ENCODE peak calls at places on chromosome 14, in seven cellular contexts. One of them, this sample, is unnamed.

GRCh38 chr14:102817318-102817717 is 40.1 kb downstream of the TRAF3 start:
- DNase-seq in progenitor cell of endocrine pancreas: no peak
- DNase-seq in smooth muscle cell of the brain vasculature: no peak
- DNase-seq in T47D: no peak
- DNase-seq in NCI-H1694 treated with DMSO at 0.1 percent for 48 hours: no peak
- DNase-seq in stimulated activated CD4-positive, alpha-beta T cell treated with anti-CD3 and anti-CD28 coated beads, Interleukin-4, amount 100 ng/mL, for 1 hour: no peak
- DNase-seq in skeletal muscle cell: no peak
- DNase-seq in this sample: no peak

GRCh38 chr14:24279301-24280186 is 8.1 kb upstream of the RABGGTA start:
- DNase-seq in progenitor cell of endocrine pancreas: no peak
- DNase-seq in smooth muscle cell of the brain vasculature: no peak
- DNase-seq in T47D: no peak
- DNase-seq in NCI-H1694 treated with DMSO at 0.1 percent for 48 hours: peak
- DNase-seq in stimulated activated CD4-positive, alpha-beta T cell treated with anti-CD3 and anti-CD28 coated beads, Interleukin-4, amount 100 ng/mL, for 1 hour: peak
- DNase-seq in skeletal muscle cell: no peak
- DNase-seq in this sample: no peak

GRCh38 chr14:25041898-25042297 is 8.0 kb downstream of the STXBP6 start:
- DNase-seq in progenitor cell of endocrine pancreas: no peak
- DNase-seq in smooth muscle cell of the brain vasculature: no peak
- DNase-seq in T47D: no peak
- DNase-seq in NCI-H1694 treated with DMSO at 0.1 percent for 48 hours: no peak
- DNase-seq in stimulated activated CD4-positive, alpha-beta T cell treated with anti-CD3 and anti-CD28 coated beads, Interleukin-4, amount 100 ng/mL, for 1 hour: no peak
- DNase-seq in skeletal muscle cell: no peak
- DNase-seq in this sample: no peak

GRCh38 chr14:92630367-92630766 is 116.8 kb downstream of the RIN3 start:
- DNase-seq in progenitor cell of endocrine pancreas: no peak
- DNase-seq in smooth muscle cell of the brain vasculature: no peak
- DNase-seq in T47D: no peak
- DNase-seq in NCI-H1694 treated with DMSO at 0.1 percent for 48 hours: no peak
- DNase-seq in stimulated activated CD4-positive, alpha-beta T cell treated with anti-CD3 and anti-CD28 coated beads, Interleukin-4, amount 100 ng/mL, for 1 hour: no peak
- DNase-seq in skeletal muscle cell: no peak
- DNase-seq in this sample: no peak

GRCh38 chr14:92254786-92255185 is 68.2 kb upstream of the SLC24A4 start:
- DNase-seq in progenitor cell of endocrine pancreas: no peak
- DNase-seq in smooth muscle cell of the brain vasculature: no peak
- DNase-seq in T47D: no peak
- DNase-seq in NCI-H1694 treated with DMSO at 0.1 percent for 48 hours: no peak
- DNase-seq in stimulated activated CD4-positive, alpha-beta T cell treated with anti-CD3 and anti-CD28 coated beads, Interleukin-4, amount 100 ng/mL, for 1 hour: no peak
- DNase-seq in skeletal muscle cell: peak
- DNase-seq in this sample: no peak

GRCh38 chr14:66003082-66003740 is 483.0 kb upstream of the CCDC196 start:
- DNase-seq in progenitor cell of endocrine pancreas: no peak
- DNase-seq in smooth muscle cell of the brain vasculature: no peak
- DNase-seq in T47D: no peak
- DNase-seq in NCI-H1694 treated with DMSO at 0.1 percent for 48 hours: no peak
- DNase-seq in stimulated activated CD4-positive, alpha-beta T cell treated with anti-CD3 and anti-CD28 coated beads, Interleukin-4, amount 100 ng/mL, for 1 hour: no peak
- DNase-seq in skeletal muscle cell: no peak
- DNase-seq in this sample: no peak

GRCh38 chr14:52315355-52315718 is 1.2 kb downstream of the PTGER2 start:
- DNase-seq in progenitor cell of endocrine pancreas: no peak
- DNase-seq in smooth muscle cell of the brain vasculature: no peak
- DNase-seq in T47D: no peak
- DNase-seq in NCI-H1694 treated with DMSO at 0.1 percent for 48 hours: no peak
- DNase-seq in stimulated activated CD4-positive, alpha-beta T cell treated with anti-CD3 and anti-CD28 coated beads, Interleukin-4, amount 100 ng/mL, for 1 hour: no peak
- DNase-seq in skeletal muscle cell: no peak
- DNase-seq in this sample: no peak

GRCh38 chr14:29741909-29742401 is 185.7 kb downstream of the PRKD1 start:
- DNase-seq in progenitor cell of endocrine pancreas: no peak
- DNase-seq in smooth muscle cell of the brain vasculature: no peak
- DNase-seq in T47D: no peak
- DNase-seq in NCI-H1694 treated with DMSO at 0.1 percent for 48 hours: peak
- DNase-seq in stimulated activated CD4-positive, alpha-beta T cell treated with anti-CD3 and anti-CD28 coated beads, Interleukin-4, amount 100 ng/mL, for 1 hour: no peak
- DNase-seq in skeletal muscle cell: no peak
- DNase-seq in this sample: no peak

GRCh38 chr14:105065280-105066228 is at the start of gene GPR132:
- DNase-seq in progenitor cell of endocrine pancreas: no peak
- DNase-seq in smooth muscle cell of the brain vasculature: no peak
- DNase-seq in T47D: no peak
- DNase-seq in NCI-H1694 treated with DMSO at 0.1 percent for 48 hours: no peak
- DNase-seq in stimulated activated CD4-positive, alpha-beta T cell treated with anti-CD3 and anti-CD28 coated beads, Interleukin-4, amount 100 ng/mL, for 1 hour: peak
- DNase-seq in skeletal muscle cell: no peak
- DNase-seq in this sample: no peak

GRCh38 chr14:75307700-75308379 is 29.2 kb downstream of the FOS start:
- DNase-seq in progenitor cell of endocrine pancreas: peak
- DNase-seq in smooth muscle cell of the brain vasculature: no peak
- DNase-seq in T47D: peak
- DNase-seq in NCI-H1694 treated with DMSO at 0.1 percent for 48 hours: peak
- DNase-seq in stimulated activated CD4-positive, alpha-beta T cell treated with anti-CD3 and anti-CD28 coated beads, Interleukin-4, amount 100 ng/mL, for 1 hour: peak
- DNase-seq in skeletal muscle cell: no peak
- DNase-seq in this sample: peak

GRCh38 chr14:100476012-100476822 is 111.0 kb downstream of the BEGAIN start:
- DNase-seq in progenitor cell of endocrine pancreas: no peak
- DNase-seq in smooth muscle cell of the brain vasculature: peak
- DNase-seq in T47D: no peak
- DNase-seq in NCI-H1694 treated with DMSO at 0.1 percent for 48 hours: no peak
- DNase-seq in stimulated activated CD4-positive, alpha-beta T cell treated with anti-CD3 and anti-CD28 coated beads, Interleukin-4, amount 100 ng/mL, for 1 hour: no peak
- DNase-seq in skeletal muscle cell: peak
- DNase-seq in this sample: no peak

GRCh38 chr14:26828741-26829140 is 230.9 kb upstream of the NOVA1 start:
- DNase-seq in progenitor cell of endocrine pancreas: no peak
- DNase-seq in smooth muscle cell of the brain vasculature: no peak
- DNase-seq in T47D: no peak
- DNase-seq in NCI-H1694 treated with DMSO at 0.1 percent for 48 hours: no peak
- DNase-seq in stimulated activated CD4-positive, alpha-beta T cell treated with anti-CD3 and anti-CD28 coated beads, Interleukin-4, amount 100 ng/mL, for 1 hour: no peak
- DNase-seq in skeletal muscle cell: no peak
- DNase-seq in this sample: no peak

GRCh38 chr14:77980475-77981321 is 180.8 kb downstream of the ADCK1 start:
- DNase-seq in progenitor cell of endocrine pancreas: peak
- DNase-seq in smooth muscle cell of the brain vasculature: no peak
- DNase-seq in T47D: peak
- DNase-seq in NCI-H1694 treated with DMSO at 0.1 percent for 48 hours: no peak
- DNase-seq in stimulated activated CD4-positive, alpha-beta T cell treated with anti-CD3 and anti-CD28 coated beads, Interleukin-4, amount 100 ng/mL, for 1 hour: no peak
- DNase-seq in skeletal muscle cell: no peak
- DNase-seq in this sample: no peak

GRCh38 chr14:104898870-104899510 is 25.7 kb upstream of the PLD4 start:
- DNase-seq in progenitor cell of endocrine pancreas: no peak
- DNase-seq in smooth muscle cell of the brain vasculature: no peak
- DNase-seq in T47D: no peak
- DNase-seq in NCI-H1694 treated with DMSO at 0.1 percent for 48 hours: no peak
- DNase-seq in stimulated activated CD4-positive, alpha-beta T cell treated with anti-CD3 and anti-CD28 coated beads, Interleukin-4, amount 100 ng/mL, for 1 hour: no peak
- DNase-seq in skeletal muscle cell: no peak
- DNase-seq in this sample: no peak

GRCh38 chr14:93619176-93619793 is 169.0 kb downstream of the PRIMA1 start:
- DNase-seq in progenitor cell of endocrine pancreas: peak
- DNase-seq in smooth muscle cell of the brain vasculature: peak
- DNase-seq in T47D: peak
- DNase-seq in NCI-H1694 treated with DMSO at 0.1 percent for 48 hours: peak
- DNase-seq in stimulated activated CD4-positive, alpha-beta T cell treated with anti-CD3 and anti-CD28 coated beads, Interleukin-4, amount 100 ng/mL, for 1 hour: no peak
- DNase-seq in skeletal muscle cell: peak
- DNase-seq in this sample: no peak

GRCh38 chr14:64970776-64971451 is 1.2 kb downstream of the RAB15 start:
- DNase-seq in progenitor cell of endocrine pancreas: no peak
- DNase-seq in smooth muscle cell of the brain vasculature: no peak
- DNase-seq in T47D: no peak
- DNase-seq in NCI-H1694 treated with DMSO at 0.1 percent for 48 hours: no peak
- DNase-seq in stimulated activated CD4-positive, alpha-beta T cell treated with anti-CD3 and anti-CD28 coated beads, Interleukin-4, amount 100 ng/mL, for 1 hour: no peak
- DNase-seq in skeletal muscle cell: peak
- DNase-seq in this sample: peak

GRCh38 chr14:101881426-101881825 is 82.9 kb upstream of the DYNC1H1 start:
- DNase-seq in progenitor cell of endocrine pancreas: no peak
- DNase-seq in smooth muscle cell of the brain vasculature: no peak
- DNase-seq in T47D: no peak
- DNase-seq in NCI-H1694 treated with DMSO at 0.1 percent for 48 hours: no peak
- DNase-seq in stimulated activated CD4-positive, alpha-beta T cell treated with anti-CD3 and anti-CD28 coated beads, Interleukin-4, amount 100 ng/mL, for 1 hour: no peak
- DNase-seq in skeletal muscle cell: no peak
- DNase-seq in this sample: no peak

GRCh38 chr14:61342486-61342885 is 21.1 kb downstream of the PRKCH start:
- DNase-seq in progenitor cell of endocrine pancreas: no peak
- DNase-seq in smooth muscle cell of the brain vasculature: no peak
- DNase-seq in T47D: no peak
- DNase-seq in NCI-H1694 treated with DMSO at 0.1 percent for 48 hours: no peak
- DNase-seq in stimulated activated CD4-positive, alpha-beta T cell treated with anti-CD3 and anti-CD28 coated beads, Interleukin-4, amount 100 ng/mL, for 1 hour: peak
- DNase-seq in skeletal muscle cell: no peak
- DNase-seq in this sample: no peak

GRCh38 chr14:59772252-59772651 is 98.3 kb downstream of the RTN1 start:
- DNase-seq in progenitor cell of endocrine pancreas: no peak
- DNase-seq in smooth muscle cell of the brain vasculature: no peak
- DNase-seq in T47D: no peak
- DNase-seq in NCI-H1694 treated with DMSO at 0.1 percent for 48 hours: no peak
- DNase-seq in stimulated activated CD4-positive, alpha-beta T cell treated with anti-CD3 and anti-CD28 coated beads, Interleukin-4, amount 100 ng/mL, for 1 hour: no peak
- DNase-seq in skeletal muscle cell: no peak
- DNase-seq in this sample: no peak

GRCh38 chr14:61489932-61490331 is 168.6 kb downstream of the PRKCH start:
- DNase-seq in progenitor cell of endocrine pancreas: no peak
- DNase-seq in smooth muscle cell of the brain vasculature: no peak
- DNase-seq in T47D: no peak
- DNase-seq in NCI-H1694 treated with DMSO at 0.1 percent for 48 hours: no peak
- DNase-seq in stimulated activated CD4-positive, alpha-beta T cell treated with anti-CD3 and anti-CD28 coated beads, Interleukin-4, amount 100 ng/mL, for 1 hour: no peak
- DNase-seq in skeletal muscle cell: no peak
- DNase-seq in this sample: no peak

GRCh38 chr14:62957562-62957961 is 87.7 kb downstream of the KCNH5 start:
- DNase-seq in progenitor cell of endocrine pancreas: no peak
- DNase-seq in smooth muscle cell of the brain vasculature: no peak
- DNase-seq in T47D: no peak
- DNase-seq in NCI-H1694 treated with DMSO at 0.1 percent for 48 hours: no peak
- DNase-seq in stimulated activated CD4-positive, alpha-beta T cell treated with anti-CD3 and anti-CD28 coated beads, Interleukin-4, amount 100 ng/mL, for 1 hour: no peak
- DNase-seq in skeletal muscle cell: peak
- DNase-seq in this sample: no peak

GRCh38 chr14:78259831-78260230 is 89.7 kb downstream of the NRXN3 start:
- DNase-seq in progenitor cell of endocrine pancreas: no peak
- DNase-seq in smooth muscle cell of the brain vasculature: no peak
- DNase-seq in T47D: no peak
- DNase-seq in NCI-H1694 treated with DMSO at 0.1 percent for 48 hours: no peak
- DNase-seq in stimulated activated CD4-positive, alpha-beta T cell treated with anti-CD3 and anti-CD28 coated beads, Interleukin-4, amount 100 ng/mL, for 1 hour: no peak
- DNase-seq in skeletal muscle cell: no peak
- DNase-seq in this sample: no peak

GRCh38 chr14:52790756-52791203 is 627 bp downstream of the GNPNAT1 start:
- DNase-seq in progenitor cell of endocrine pancreas: no peak
- DNase-seq in smooth muscle cell of the brain vasculature: no peak
- DNase-seq in T47D: no peak
- DNase-seq in NCI-H1694 treated with DMSO at 0.1 percent for 48 hours: no peak
- DNase-seq in stimulated activated CD4-positive, alpha-beta T cell treated with anti-CD3 and anti-CD28 coated beads, Interleukin-4, amount 100 ng/mL, for 1 hour: no peak
- DNase-seq in skeletal muscle cell: no peak
- DNase-seq in this sample: no peak

GRCh38 chr14:37819155-37820015 is 224.0 kb downstream of the TTC6 start:
- DNase-seq in progenitor cell of endocrine pancreas: no peak
- DNase-seq in smooth muscle cell of the brain vasculature: no peak
- DNase-seq in T47D: no peak
- DNase-seq in NCI-H1694 treated with DMSO at 0.1 percent for 48 hours: no peak
- DNase-seq in stimulated activated CD4-positive, alpha-beta T cell treated with anti-CD3 and anti-CD28 coated beads, Interleukin-4, amount 100 ng/mL, for 1 hour: no peak
- DNase-seq in skeletal muscle cell: peak
- DNase-seq in this sample: no peak

GRCh38 chr14:63295231-63295685 is 23.5 kb downstream of the GPHB5 start:
- DNase-seq in progenitor cell of endocrine pancreas: no peak
- DNase-seq in smooth muscle cell of the brain vasculature: no peak
- DNase-seq in T47D: no peak
- DNase-seq in NCI-H1694 treated with DMSO at 0.1 percent for 48 hours: no peak
- DNase-seq in stimulated activated CD4-positive, alpha-beta T cell treated with anti-CD3 and anti-CD28 coated beads, Interleukin-4, amount 100 ng/mL, for 1 hour: no peak
- DNase-seq in skeletal muscle cell: no peak
- DNase-seq in this sample: no peak

GRCh38 chr14:56414231-56414630 is 165.4 kb upstream of the TMEM260 start:
- DNase-seq in progenitor cell of endocrine pancreas: no peak
- DNase-seq in smooth muscle cell of the brain vasculature: no peak
- DNase-seq in T47D: no peak
- DNase-seq in NCI-H1694 treated with DMSO at 0.1 percent for 48 hours: no peak
- DNase-seq in stimulated activated CD4-positive, alpha-beta T cell treated with anti-CD3 and anti-CD28 coated beads, Interleukin-4, amount 100 ng/mL, for 1 hour: no peak
- DNase-seq in skeletal muscle cell: no peak
- DNase-seq in this sample: no peak

GRCh38 chr14:89445252-89445973 is 28.4 kb upstream of the FOXN3 start:
- DNase-seq in progenitor cell of endocrine pancreas: no peak
- DNase-seq in smooth muscle cell of the brain vasculature: no peak
- DNase-seq in T47D: no peak
- DNase-seq in NCI-H1694 treated with DMSO at 0.1 percent for 48 hours: no peak
- DNase-seq in stimulated activated CD4-positive, alpha-beta T cell treated with anti-CD3 and anti-CD28 coated beads, Interleukin-4, amount 100 ng/mL, for 1 hour: peak
- DNase-seq in skeletal muscle cell: no peak
- DNase-seq in this sample: no peak

GRCh38 chr14:65101631-65102440 is 481 bp downstream of the MAX start:
- DNase-seq in progenitor cell of endocrine pancreas: peak
- DNase-seq in smooth muscle cell of the brain vasculature: no peak
- DNase-seq in T47D: no peak
- DNase-seq in NCI-H1694 treated with DMSO at 0.1 percent for 48 hours: no peak
- DNase-seq in stimulated activated CD4-positive, alpha-beta T cell treated with anti-CD3 and anti-CD28 coated beads, Interleukin-4, amount 100 ng/mL, for 1 hour: peak
- DNase-seq in skeletal muscle cell: no peak
- DNase-seq in this sample: peak

GRCh38 chr14:57865450-57866198 is at the start of gene SLC35F4:
- DNase-seq in progenitor cell of endocrine pancreas: peak
- DNase-seq in smooth muscle cell of the brain vasculature: no peak
- DNase-seq in T47D: no peak
- DNase-seq in NCI-H1694 treated with DMSO at 0.1 percent for 48 hours: no peak
- DNase-seq in stimulated activated CD4-positive, alpha-beta T cell treated with anti-CD3 and anti-CD28 coated beads, Interleukin-4, amount 100 ng/mL, for 1 hour: no peak
- DNase-seq in skeletal muscle cell: no peak
- DNase-seq in this sample: no peak

GRCh38 chr14:72710212-72710611 is 183.7 kb downstream of the DPF3 start:
- DNase-seq in progenitor cell of endocrine pancreas: no peak
- DNase-seq in smooth muscle cell of the brain vasculature: no peak
- DNase-seq in T47D: no peak
- DNase-seq in NCI-H1694 treated with DMSO at 0.1 percent for 48 hours: no peak
- DNase-seq in stimulated activated CD4-positive, alpha-beta T cell treated with anti-CD3 and anti-CD28 coated beads, Interleukin-4, amount 100 ng/mL, for 1 hour: no peak
- DNase-seq in skeletal muscle cell: no peak
- DNase-seq in this sample: no peak

GRCh38 chr14:31026395-31027096 is 367 bp upstream of the STRN3 start:
- DNase-seq in progenitor cell of endocrine pancreas: peak
- DNase-seq in smooth muscle cell of the brain vasculature: peak
- DNase-seq in T47D: peak
- DNase-seq in NCI-H1694 treated with DMSO at 0.1 percent for 48 hours: peak
- DNase-seq in stimulated activated CD4-positive, alpha-beta T cell treated with anti-CD3 and anti-CD28 coated beads, Interleukin-4, amount 100 ng/mL, for 1 hour: peak
- DNase-seq in skeletal muscle cell: peak
- DNase-seq in this sample: peak

GRCh38 chr14:90505531-90505930 is 108.7 kb downstream of the CALM1 start:
- DNase-seq in progenitor cell of endocrine pancreas: no peak
- DNase-seq in smooth muscle cell of the brain vasculature: no peak
- DNase-seq in T47D: no peak
- DNase-seq in NCI-H1694 treated with DMSO at 0.1 percent for 48 hours: no peak
- DNase-seq in stimulated activated CD4-positive, alpha-beta T cell treated with anti-CD3 and anti-CD28 coated beads, Interleukin-4, amount 100 ng/mL, for 1 hour: no peak
- DNase-seq in skeletal muscle cell: no peak
- DNase-seq in this sample: no peak

This sample was measured in 8988T.